ENCODE peak calls at places on chromosomes 16 and 17, in five cellular contexts. One of them, this sample, is unnamed.

GRCh38 chr17:31269597-31269996 is 27.4 kb downstream of the OMG start:
- DNase-seq in psoas muscle: no peak
- DNase-seq in left ventricle myocardium inferior: no peak
- DNase-seq in bronchial epithelial cell: peak
- DNase-seq in choroid plexus epithelial cell: peak
- DNase-seq in this sample: peak

GRCh38 chr16:61792194-61792904 is 243.9 kb downstream of the CDH8 start:
- DNase-seq in choroid plexus epithelial cell: peak
- DNase-seq in left ventricle myocardium inferior: no peak
- DNase-seq in bronchial epithelial cell: peak
- DNase-seq in psoas muscle: no peak
- DNase-seq in this sample: peak

GRCh38 chr17:33012522-33013033 is 20.9 kb downstream of the SPACA3 start:
- DNase-seq in bronchial epithelial cell: peak
- DNase-seq in choroid plexus epithelial cell: peak
- DNase-seq in psoas muscle: no peak
- DNase-seq in left ventricle myocardium inferior: no peak
- DNase-seq in this sample: peak

GRCh38 chr16:76114681-76115080 is 162.5 kb upstream of the CNTNAP4 start:
- DNase-seq in choroid plexus epithelial cell: no peak
- DNase-seq in left ventricle myocardium inferior: no peak
- DNase-seq in bronchial epithelial cell: no peak
- DNase-seq in psoas muscle: no peak
- DNase-seq in this sample: peak

GRCh38 chr17:79680381-79680780 is 50.4 kb upstream of the ENPP7 start:
- DNase-seq in left ventricle myocardium inferior: no peak
- DNase-seq in choroid plexus epithelial cell: no peak
- DNase-seq in psoas muscle: no peak
- DNase-seq in bronchial epithelial cell: no peak
- DNase-seq in this sample: no peak

GRCh38 chr16:61182416-61182815 is 853.8 kb downstream of the CDH8 start:
- DNase-seq in left ventricle myocardium inferior: no peak
- DNase-seq in psoas muscle: no peak
- DNase-seq in choroid plexus epithelial cell: no peak
- DNase-seq in bronchial epithelial cell: no peak
- DNase-seq in this sample: no peak

GRCh38 chr16:71709231-71709781 is 15.2 kb downstream of the PHLPP2 start:
- DNase-seq in psoas muscle: no peak
- DNase-seq in choroid plexus epithelial cell: peak
- DNase-seq in bronchial epithelial cell: peak
- DNase-seq in left ventricle myocardium inferior: no peak
- DNase-seq in this sample: peak

GRCh38 chr17:5120036-5120435 is 4.2 kb downstream of the USP6 start:
- DNase-seq in left ventricle myocardium inferior: no peak
- DNase-seq in choroid plexus epithelial cell: no peak
- DNase-seq in bronchial epithelial cell: no peak
- DNase-seq in psoas muscle: no peak
- DNase-seq in this sample: no peak

GRCh38 chr16:6970171-6970857 is 362.3 kb upstream of the RBFOX1 start:
- DNase-seq in choroid plexus epithelial cell: no peak
- DNase-seq in psoas muscle: no peak
- DNase-seq in left ventricle myocardium inferior: no peak
- DNase-seq in bronchial epithelial cell: no peak
- DNase-seq in this sample: no peak

GRCh38 chr16:84648595-84649510 is 542 bp downstream of the KLHL36 start:
- DNase-seq in bronchial epithelial cell: no peak
- DNase-seq in left ventricle myocardium inferior: peak
- DNase-seq in psoas muscle: peak
- DNase-seq in choroid plexus epithelial cell: peak
- DNase-seq in this sample: no peak

GRCh38 chr16:88408561-88408960 is 25.8 kb downstream of the ZNF469 start:
- DNase-seq in bronchial epithelial cell: no peak
- DNase-seq in psoas muscle: no peak
- DNase-seq in choroid plexus epithelial cell: no peak
- DNase-seq in left ventricle myocardium inferior: no peak
- DNase-seq in this sample: no peak

GRCh38 chr16:88882358-88883030 is 16.0 kb upstream of the PABPN1L start:
- DNase-seq in left ventricle myocardium inferior: no peak
- DNase-seq in bronchial epithelial cell: no peak
- DNase-seq in choroid plexus epithelial cell: no peak
- DNase-seq in psoas muscle: no peak
- DNase-seq in this sample: no peak

GRCh38 chr17:40179923-40180659 is 2.8 kb downstream of the RAPGEFL1 start:
- DNase-seq in choroid plexus epithelial cell: peak
- DNase-seq in bronchial epithelial cell: peak
- DNase-seq in psoas muscle: no peak
- DNase-seq in left ventricle myocardium inferior: no peak
- DNase-seq in this sample: peak

GRCh38 chr17:49076575-49077384 is 55.8 kb upstream of the B4GALNT2 start:
- DNase-seq in left ventricle myocardium inferior: no peak
- DNase-seq in bronchial epithelial cell: peak
- DNase-seq in choroid plexus epithelial cell: peak
- DNase-seq in psoas muscle: no peak
- DNase-seq in this sample: peak

GRCh38 chr17:43224146-43224705 is 4.2 kb downstream of the CCDC200 start:
- DNase-seq in left ventricle myocardium inferior: no peak
- DNase-seq in psoas muscle: no peak
- DNase-seq in choroid plexus epithelial cell: no peak
- DNase-seq in bronchial epithelial cell: no peak
- DNase-seq in this sample: no peak

GRCh38 chr17:8120520-8121443 is 2.5 kb upstream of the ALOXE3 start:
- DNase-seq in psoas muscle: no peak
- DNase-seq in left ventricle myocardium inferior: no peak
- DNase-seq in bronchial epithelial cell: peak
- DNase-seq in choroid plexus epithelial cell: peak
- DNase-seq in this sample: peak

GRCh38 chr17:50488880-50489279 is 10.2 kb downstream of the RSAD1 start:
- DNase-seq in choroid plexus epithelial cell: no peak
- DNase-seq in left ventricle myocardium inferior: no peak
- DNase-seq in psoas muscle: no peak
- DNase-seq in bronchial epithelial cell: no peak
- DNase-seq in this sample: no peak

GRCh38 chr17:51487947-51488346 is 227.6 kb downstream of the UTP18 start:
- DNase-seq in choroid plexus epithelial cell: no peak
- DNase-seq in left ventricle myocardium inferior: no peak
- DNase-seq in bronchial epithelial cell: peak
- DNase-seq in psoas muscle: no peak
- DNase-seq in this sample: no peak

GRCh38 chr16:65125871-65126270 is 4.0 kb upstream of the CDH11 start:
- DNase-seq in psoas muscle: no peak
- DNase-seq in choroid plexus epithelial cell: peak
- DNase-seq in bronchial epithelial cell: peak
- DNase-seq in left ventricle myocardium inferior: no peak
- DNase-seq in this sample: peak
- H3K4me3 ChIP-seq in psoas muscle: no peak
- H3K4me3 ChIP-seq in choroid plexus epithelial cell: peak
- H3K4me3 ChIP-seq in bronchial epithelial cell: no peak
- H3K4me3 ChIP-seq in left ventricle myocardium inferior: no peak
- H3K4me3 ChIP-seq in this sample: no peak

GRCh38 chr16:50266337-50267091 is at the start of gene ADCY7:
- DNase-seq in left ventricle myocardium inferior: peak
- DNase-seq in bronchial epithelial cell: peak
- DNase-seq in choroid plexus epithelial cell: peak
- DNase-seq in psoas muscle: peak
- DNase-seq in this sample: peak
- H3K4me3 ChIP-seq in left ventricle myocardium inferior: peak
- H3K4me3 ChIP-seq in bronchial epithelial cell: peak
- H3K4me3 ChIP-seq in choroid plexus epithelial cell: peak
- H3K4me3 ChIP-seq in psoas muscle: peak
- H3K4me3 ChIP-seq in this sample: peak

GRCh38 chr16:1792836-1793577 is 498 bp downstream of the IGFALS start:
- DNase-seq in psoas muscle: peak
- DNase-seq in left ventricle myocardium inferior: no peak
- DNase-seq in bronchial epithelial cell: no peak
- DNase-seq in choroid plexus epithelial cell: no peak
- DNase-seq in this sample: no peak
- H3K4me3 ChIP-seq in psoas muscle: no peak
- H3K4me3 ChIP-seq in left ventricle myocardium inferior: no peak
- H3K4me3 ChIP-seq in bronchial epithelial cell: no peak
- H3K4me3 ChIP-seq in choroid plexus epithelial cell: no peak
- H3K4me3 ChIP-seq in this sample: no peak

DNA sequence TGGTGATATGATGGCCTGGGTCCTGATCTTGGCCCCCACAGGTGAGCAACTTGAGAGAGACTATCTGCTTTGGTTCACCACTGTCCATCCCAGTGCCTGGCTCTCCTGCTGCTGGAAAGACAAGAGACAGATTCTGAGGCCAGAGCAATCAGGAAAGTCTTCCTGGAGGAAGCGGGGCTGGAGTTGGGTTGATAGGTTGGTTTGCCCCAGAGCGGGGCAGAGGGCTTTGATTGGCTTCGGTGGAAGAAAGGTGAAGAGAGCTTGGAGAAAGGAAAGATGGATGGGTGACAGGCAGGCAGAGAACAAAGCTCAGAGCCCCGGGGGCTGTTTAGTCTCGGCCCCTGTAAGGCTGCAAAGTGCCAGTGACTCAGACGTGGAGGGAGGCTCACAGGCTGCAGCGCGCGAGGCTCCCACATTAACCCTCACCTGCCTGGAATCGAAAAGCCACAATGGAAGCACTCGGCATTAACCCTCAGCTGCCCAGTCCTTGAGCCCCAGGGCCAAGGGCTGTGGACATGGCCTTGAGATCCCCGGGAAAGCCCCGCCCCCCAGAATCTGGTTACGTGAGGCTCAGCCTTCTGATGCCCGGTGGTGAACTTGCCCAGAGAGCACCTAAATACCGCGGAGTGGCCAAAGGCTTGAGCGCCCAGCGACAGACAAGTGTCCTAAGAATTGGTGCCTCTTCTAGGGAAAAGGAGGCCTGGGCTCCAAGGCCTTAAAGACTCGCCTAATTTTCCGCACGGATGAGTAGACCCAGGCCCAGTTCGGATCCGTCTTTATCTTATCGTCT is 988 bp upstream of the CPNE2 start:
- DNase-seq in psoas muscle: peak
- DNase-seq in left ventricle myocardium inferior: peak
- DNase-seq in choroid plexus epithelial cell: peak
- DNase-seq in bronchial epithelial cell: peak
- DNase-seq in this sample: peak
- H3K4me3 ChIP-seq in psoas muscle: peak
- H3K4me3 ChIP-seq in left ventricle myocardium inferior: peak
- H3K4me3 ChIP-seq in choroid plexus epithelial cell: peak
- H3K4me3 ChIP-seq in bronchial epithelial cell: peak
- H3K4me3 ChIP-seq in this sample: peak

GRCh38 chr16:86567701-86568571 is 1.3 kb downstream of the FOXC2 start:
- DNase-seq in bronchial epithelial cell: no peak
- DNase-seq in choroid plexus epithelial cell: peak
- DNase-seq in left ventricle myocardium inferior: peak
- DNase-seq in psoas muscle: no peak
- DNase-seq in this sample: no peak

GRCh38 chr16:86566966-86567700 is 504 bp downstream of the FOXC2 start:
- DNase-seq in choroid plexus epithelial cell: peak
- DNase-seq in bronchial epithelial cell: no peak
- DNase-seq in left ventricle myocardium inferior: peak
- DNase-seq in psoas muscle: no peak
- DNase-seq in this sample: peak

GRCh38 chr16:86569843-86570447 is 3.3 kb downstream of the FOXC2 start:
- DNase-seq in psoas muscle: no peak
- DNase-seq in bronchial epithelial cell: no peak
- DNase-seq in left ventricle myocardium inferior: no peak
- DNase-seq in choroid plexus epithelial cell: peak
- DNase-seq in this sample: no peak

GRCh38 chr16:86570542-86571196 is 4.0 kb downstream of the FOXC2 start:
- DNase-seq in psoas muscle: no peak
- DNase-seq in choroid plexus epithelial cell: peak
- DNase-seq in left ventricle myocardium inferior: no peak
- DNase-seq in bronchial epithelial cell: no peak
- DNase-seq in this sample: no peak

DNA sequence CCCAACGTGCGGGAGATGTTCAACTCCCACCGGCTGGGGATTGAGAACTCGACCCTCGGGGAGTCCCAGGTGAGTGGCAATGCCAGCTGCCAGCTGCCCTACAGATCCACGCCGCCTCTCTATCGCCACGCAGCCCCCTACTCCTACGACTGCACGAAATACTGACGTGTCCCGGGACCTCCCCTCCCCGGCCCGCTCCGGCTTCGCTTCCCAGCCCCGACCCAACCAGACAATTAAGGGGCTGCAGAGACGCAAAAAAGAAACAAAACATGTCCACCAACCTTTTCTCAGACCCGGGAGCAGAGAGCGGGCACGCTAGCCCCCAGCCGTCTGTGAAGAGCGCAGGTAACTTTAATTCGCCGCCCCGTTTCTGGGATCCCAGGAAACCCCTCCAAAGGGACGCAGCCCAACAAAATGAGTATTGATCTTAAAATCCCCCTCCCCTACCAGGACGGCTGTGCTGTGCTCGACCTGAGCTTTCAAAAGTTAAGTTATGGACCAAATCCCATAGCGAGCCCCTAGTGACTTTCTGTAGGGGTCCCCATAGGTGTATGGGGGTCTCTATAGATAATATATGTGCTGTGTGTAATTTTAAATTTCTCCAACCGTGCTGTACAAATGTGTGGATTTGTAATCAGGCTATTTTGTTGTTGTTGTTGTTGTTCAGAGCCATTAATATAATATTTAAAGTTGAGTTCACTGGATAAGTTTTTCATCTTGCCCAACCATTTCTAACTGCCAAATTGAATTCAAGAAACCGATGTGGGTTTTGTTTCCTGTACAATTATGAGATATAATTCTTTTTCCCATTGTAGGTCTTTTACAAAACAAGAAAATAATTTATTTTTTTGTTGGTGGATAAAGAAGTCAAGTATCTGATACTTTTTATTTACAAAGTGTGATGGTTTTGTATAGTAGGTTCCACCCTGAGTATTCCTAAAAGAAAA is 2.3 kb downstream of the FOXC2 start:
- DNase-seq in bronchial epithelial cell: no peak
- DNase-seq in left ventricle myocardium inferior: no peak
- DNase-seq in psoas muscle: no peak
- DNase-seq in choroid plexus epithelial cell: peak
- DNase-seq in this sample: no peak
- H3K4me3 ChIP-seq in bronchial epithelial cell: peak
- H3K4me3 ChIP-seq in left ventricle myocardium inferior: peak
- H3K4me3 ChIP-seq in psoas muscle: peak
- H3K4me3 ChIP-seq in choroid plexus epithelial cell: peak
- H3K4me3 ChIP-seq in this sample: peak

GRCh38 chr17:67829331-67829730 is 4.0 kb downstream of the BPTF start:
- DNase-seq in choroid plexus epithelial cell: no peak
- DNase-seq in left ventricle myocardium inferior: no peak
- DNase-seq in bronchial epithelial cell: peak
- DNase-seq in psoas muscle: no peak
- DNase-seq in this sample: no peak

GRCh38 chr17:67833134-67833533 is 7.8 kb downstream of the BPTF start:
- DNase-seq in left ventricle myocardium inferior: no peak
- DNase-seq in bronchial epithelial cell: no peak
- DNase-seq in psoas muscle: no peak
- DNase-seq in choroid plexus epithelial cell: no peak
- DNase-seq in this sample: no peak

GRCh38 chr17:67830440-67830839 is 5.1 kb downstream of the BPTF start:
- DNase-seq in bronchial epithelial cell: no peak
- DNase-seq in choroid plexus epithelial cell: peak
- DNase-seq in left ventricle myocardium inferior: no peak
- DNase-seq in psoas muscle: no peak
- DNase-seq in this sample: no peak

GRCh38 chr17:67833946-67834631 is 8.8 kb downstream of the BPTF start:
- DNase-seq in psoas muscle: no peak
- DNase-seq in choroid plexus epithelial cell: peak
- DNase-seq in left ventricle myocardium inferior: no peak
- DNase-seq in bronchial epithelial cell: no peak
- DNase-seq in this sample: no peak

GRCh38 chr17:67831268-67831667 is 6.0 kb downstream of the BPTF start:
- DNase-seq in choroid plexus epithelial cell: no peak
- DNase-seq in psoas muscle: no peak
- DNase-seq in bronchial epithelial cell: peak
- DNase-seq in left ventricle myocardium inferior: no peak
- DNase-seq in this sample: no peak
- H3K4me3 ChIP-seq in choroid plexus epithelial cell: no peak
- H3K4me3 ChIP-seq in psoas muscle: no peak
- H3K4me3 ChIP-seq in bronchial epithelial cell: no peak
- H3K4me3 ChIP-seq in left ventricle myocardium inferior: no peak
- H3K4me3 ChIP-seq in this sample: no peak

This sample was measured in fibroblast of mammary gland.